ENCODE peak calls at places on chromosome 12, in five cellular contexts. T is tibial artery, H is brain microvascular endothelial cell, Y is cardiac muscle cell, Z is IMR-90. G is an unnamed sample.

GRCh38 chr12:99390707-99391106 is 256.8 kb upstream of the GARIN6 start:
- DNase-seq in Y (peak), Z (no peak), H (peak), T (no peak), G (no peak)

GRCh38 chr12:46174919-46175318 is 93.9 kb downstream of the SLC38A1 start:
- DNase-seq in H (no peak), T (no peak), Z (no peak), Y (no peak), G (no peak)

GRCh38 chr12:53483979-53484377 is 15.3 kb downstream of the MAP3K12 start:
- DNase-seq in Y (no peak), T (no peak), H (no peak), Z (no peak), G (no peak)

GRCh38 chr12:66694666-66695065 is 15.8 kb upstream of the GRIP1 start:
- DNase-seq in Y (no peak), H (no peak), Z (no peak), T (no peak), G (no peak)

GRCh38 chr12:65170245-65170881 is 980 bp downstream of the LEMD3 start:
- DNase-seq in Y (peak), H (peak), Z (peak), T (peak), G (peak)

GRCh38 chr12:123580772-123581171 is 3.6 kb upstream of the TMED2 start:
- DNase-seq in Y (no peak), H (no peak), T (no peak), Z (peak), G (no peak)

GRCh38 chr12:32897688-32898573 is 1.4 kb upstream of the PKP2 start:
- DNase-seq in T (no peak), Y (no peak), Z (no peak), H (no peak), G (no peak)

GRCh38 chr12:124809878-124810277 is 53.8 kb downstream of the SCARB1 start:
- DNase-seq in H (no peak), T (no peak), Y (no peak), Z (peak), G (peak)

GRCh38 chr12:7221486-7221885 is 32.0 kb downstream of the PEX5 start:
- DNase-seq in Y (no peak), Z (peak), H (no peak), T (no peak), G (no peak)

GRCh38 chr12:123591702-123592481 is 7.5 kb downstream of the TMED2 start:
- DNase-seq in T (no peak), Z (peak), H (peak), Y (no peak), G (peak)

GRCh38 chr12:117816-118345 is 51.3 kb downstream of the IQSEC3 start:
- DNase-seq in H (no peak), Z (no peak), Y (no peak), T (no peak), G (no peak)

GRCh38 chr12:102344691-102345090 is 135.7 kb downstream of the IGF1 start:
- DNase-seq in Y (no peak), Z (no peak), T (no peak), H (no peak), G (no peak)

GRCh38 chr12:93419388-93420034 is 22.2 kb downstream of the UBE2N start:
- DNase-seq in Z (peak), H (no peak), T (no peak), Y (peak), G (peak)

GRCh38 chr12:79634957-79635471 is 55.8 kb downstream of the PAWR start:
- DNase-seq in Y (no peak), H (peak), T (no peak), Z (no peak), G (peak)

GRCh38 chr12:98998697-98999299 is 353.7 kb downstream of the APAF1 start:
- DNase-seq in T (no peak), Z (peak), Y (peak), H (no peak), G (peak)

GRCh38 chr12:2970744-2971143 is 11.5 kb downstream of the TEAD4 start:
- DNase-seq in T (no peak), H (no peak), Y (no peak), Z (no peak), G (peak)

GRCh38 chr12:122079038-122079531 is 529 bp downstream of the MLXIP start:
- DNase-seq in Y (no peak), H (no peak), T (no peak), Z (no peak), G (no peak)

GRCh38 chr12:81668475-81668874 is 90.7 kb downstream of the PPFIA2 start:
- DNase-seq in T (no peak), Y (no peak), H (peak), Z (peak), G (peak)

GRCh38 chr12:52126050-52126604 is 46.6 kb downstream of the SMIM41 start:
- DNase-seq in Y (no peak), H (no peak), T (no peak), Z (no peak), G (no peak)

GRCh38 chr12:630656-631632 is 32.3 kb downstream of the NINJ2 start:
- DNase-seq in Z (no peak), H (no peak), T (peak), Y (no peak), G (no peak)

GRCh38 chr12:115135800-115136211 is 451.8 kb upstream of the TBX3 start:
- DNase-seq in Y (peak), Z (peak), H (peak), T (peak), G (peak)

DNA sequence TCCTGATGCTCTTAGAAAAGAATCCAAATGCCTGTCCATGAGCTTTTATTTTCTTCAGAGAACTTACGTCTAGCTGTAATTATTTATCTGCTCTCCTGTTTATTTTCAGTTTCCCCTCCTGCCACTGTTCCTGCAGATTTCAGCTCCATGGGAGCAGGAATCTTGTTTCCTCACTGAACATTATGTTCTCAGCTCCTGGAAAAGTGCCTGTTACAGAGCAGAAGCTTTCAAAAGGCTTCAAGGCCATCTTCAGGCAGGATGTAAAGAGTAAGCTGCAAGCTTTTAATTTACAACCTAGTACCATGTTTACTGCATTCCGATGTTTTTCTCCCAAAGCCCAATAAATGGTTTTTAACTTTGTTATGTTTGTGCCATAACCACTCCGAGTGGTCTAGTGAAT is 98.4 kb upstream of the BTG1 start:
- DNase-seq in H (no peak), T (peak), Y (peak), Z (peak), G (peak)
- TF ChIP-seq CTCF in H (no peak), T (peak), Y (peak), Z (no peak), G (no peak)

DNA sequence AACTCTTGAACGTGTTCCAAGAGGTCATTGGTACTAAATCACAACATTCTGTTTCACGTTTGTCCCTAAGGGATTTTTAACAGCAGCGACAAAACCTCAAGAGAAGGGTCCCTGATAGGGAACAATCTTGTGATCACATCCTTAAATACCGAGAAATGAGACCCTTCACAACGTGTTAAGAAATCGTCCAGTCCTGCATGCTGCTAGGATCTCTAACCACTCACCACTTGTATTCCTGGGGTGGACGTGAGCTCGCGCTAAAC is 134.2 kb upstream of the KRAS start:
- DNase-seq in H (no peak), Z (no peak), Y (no peak), T (no peak), G (no peak)
- H3K4me3 ChIP-seq in H (peak), Z (peak), Y (peak), T (peak), G (peak)

DNA sequence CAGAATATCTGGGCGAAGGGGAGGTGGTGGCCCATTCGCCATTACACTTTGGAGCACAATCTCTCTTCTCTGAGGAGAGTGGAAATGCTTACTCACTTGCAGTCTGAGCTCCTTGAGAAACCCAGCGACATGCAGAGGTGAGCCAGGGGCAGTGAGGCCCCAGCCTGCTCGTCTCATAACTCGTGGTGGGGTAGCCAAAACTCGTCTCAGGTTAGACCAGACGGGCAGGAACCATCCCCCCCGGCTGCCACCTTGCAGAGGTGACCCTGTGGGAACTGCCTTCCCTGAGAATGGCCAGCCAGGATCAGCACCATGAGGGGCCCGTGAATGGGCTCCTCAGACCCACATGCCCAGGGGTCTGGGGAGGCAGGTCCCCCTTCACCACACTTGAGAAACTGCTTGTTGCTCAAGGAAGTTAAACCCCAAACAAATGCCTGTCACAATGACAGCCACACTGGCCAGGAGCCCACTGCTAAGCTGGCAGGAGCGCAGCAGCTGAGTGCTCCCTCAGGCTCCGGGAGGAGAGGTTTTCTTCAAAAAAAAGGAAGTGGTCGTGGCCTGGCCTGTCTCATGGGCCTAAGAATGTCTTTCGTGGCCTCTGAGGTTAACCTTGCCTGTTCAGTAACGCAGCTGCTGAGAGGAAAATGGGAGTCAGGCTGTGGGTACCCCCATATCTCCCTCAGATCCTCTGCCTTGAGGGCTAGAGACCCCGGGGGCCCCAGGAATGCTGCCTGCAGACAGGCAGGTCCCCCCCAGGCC is 9.2 kb upstream of the ALDH2 start:
- DNase-seq in T (peak), H (peak), Z (peak), Y (no peak), G (peak)
- TF ChIP-seq CTCF in T (no peak), H (no peak), Z (no peak), Y (no peak), G (no peak)

GRCh38 chr12:109802828-109803227 is 30.4 kb downstream of the TRPV4 start:
- DNase-seq in Z (no peak), H (no peak), T (no peak), Y (no peak), G (no peak)

GRCh38 chr12:109808876-109809646 is 24.1 kb downstream of the TRPV4 start:
- DNase-seq in H (no peak), T (no peak), Y (no peak), Z (no peak), G (no peak)

GRCh38 chr12:109807954-109808353 is 25.2 kb downstream of the TRPV4 start:
- DNase-seq in Y (no peak), H (no peak), T (no peak), Z (no peak), G (no peak)

GRCh38 chr12:109803678-109804077 is 29.5 kb downstream of the TRPV4 start:
- DNase-seq in Y (no peak), Z (no peak), H (no peak), T (no peak), G (no peak)

GRCh38 chr12:109804820-109805761 is 28.1 kb downstream of the TRPV4 start:
- DNase-seq in Z (peak), H (peak), Y (peak), T (peak), G (peak)
- H3K4me3 ChIP-seq in Z (no peak), H (no peak), Y (no peak), T (no peak), G (no peak)

DNA sequence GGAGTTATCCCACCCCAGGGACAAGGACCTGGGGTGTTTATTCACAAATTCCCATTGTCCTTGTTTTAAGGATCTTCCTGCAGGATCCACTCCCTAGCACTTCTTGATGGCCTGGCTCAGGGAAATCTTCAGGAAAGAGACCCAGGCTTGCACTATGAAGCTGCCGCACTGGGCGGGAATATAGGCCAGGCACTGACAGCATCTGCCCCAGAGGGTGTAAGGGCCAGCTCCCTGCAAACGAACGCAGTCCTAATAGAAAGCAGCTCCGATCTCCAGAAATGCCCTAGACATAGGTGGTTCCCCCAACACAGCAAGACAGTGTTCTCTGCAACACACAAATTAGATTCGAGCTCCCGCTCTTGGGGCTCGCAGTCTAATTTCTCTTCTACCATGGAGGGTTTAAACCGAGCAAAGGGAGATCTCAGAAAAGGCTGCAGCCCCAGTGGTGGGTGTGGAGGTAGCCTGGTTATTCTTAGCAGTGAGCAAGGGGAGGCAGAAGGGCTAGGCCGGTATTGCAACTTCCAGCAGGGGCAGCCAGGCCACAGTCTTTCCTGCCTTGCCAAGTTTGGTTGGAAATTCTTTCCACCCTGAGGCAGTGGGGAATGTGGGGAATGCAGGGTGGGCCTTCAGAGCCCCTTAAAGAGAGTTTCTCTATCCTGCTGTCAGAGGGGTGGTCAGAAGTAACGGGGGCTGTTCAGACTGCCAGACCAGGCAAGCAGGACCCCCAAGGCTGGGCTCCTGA is 16.1 kb upstream of the WSCD2 start:
- DNase-seq in Z (no peak), Y (peak), H (no peak), T (no peak), G (no peak)
- TF ChIP-seq CTCF in Z (no peak), Y (no peak), H (no peak), T (no peak), G (no peak)